ENCODE peak calls at places on chromosomes 16 and 17, in five cellular contexts. M is AG10803, F is nephron progenitor cell, A is kidney, V is neural crest cell. Z is an unnamed sample.

GRCh38 chr16:74709477-74709877 is 8.8 kb upstream of the MLKL start:
- DNase-seq in F (peak), M (peak), V (peak), A (peak), Z (peak)

GRCh38 chr17:13475574-13476223 is 126.0 kb downstream of the HS3ST3A1 start:
- DNase-seq in A (no peak), M (no peak), V (no peak), F (no peak), Z (no peak)

GRCh38 chr16:88638323-88639230 is at the start of gene IL17C:
- DNase-seq in V (no peak), A (no peak), M (no peak), F (no peak), Z (no peak)

GRCh38 chr17:43359469-43360105 is 39.2 kb upstream of the ARL4D start:
- DNase-seq in A (no peak), F (no peak), V (no peak), M (no peak), Z (peak)

GRCh38 chr16:74660383-74660782 is 6.3 kb downstream of the RFWD3 start:
- DNase-seq in M (no peak), A (no peak), F (no peak), V (no peak), Z (no peak)

GRCh38 chr16:13780841-13781553 is 139.0 kb upstream of the ERCC4 start:
- DNase-seq in M (no peak), F (no peak), V (no peak), A (no peak), Z (no peak)

GRCh38 chr16:22235839-22236745 is 30.0 kb downstream of the EEF2K start:
- DNase-seq in F (no peak), M (peak), V (no peak), A (no peak), Z (no peak)

GRCh38 chr17:78484300-78485159 is 92.7 kb downstream of the DNAH17 start:
- DNase-seq in V (peak), A (no peak), F (peak), M (peak), Z (no peak)

GRCh38 chr16:88456356-88457292 is 3.5 kb downstream of the ZFPM1 start:
- DNase-seq in M (no peak), A (no peak), F (no peak), V (no peak), Z (no peak)

GRCh38 chr17:22265807-22266206 is 573.5 kb downstream of the KCNJ18 start:
- DNase-seq in M (no peak), A (no peak), F (no peak), V (no peak), Z (no peak)

GRCh38 chr16:49930841-49931240 is 74.9 kb upstream of the ZNF423 start:
- DNase-seq in A (no peak), V (no peak), F (no peak), M (no peak), Z (no peak)

DNA sequence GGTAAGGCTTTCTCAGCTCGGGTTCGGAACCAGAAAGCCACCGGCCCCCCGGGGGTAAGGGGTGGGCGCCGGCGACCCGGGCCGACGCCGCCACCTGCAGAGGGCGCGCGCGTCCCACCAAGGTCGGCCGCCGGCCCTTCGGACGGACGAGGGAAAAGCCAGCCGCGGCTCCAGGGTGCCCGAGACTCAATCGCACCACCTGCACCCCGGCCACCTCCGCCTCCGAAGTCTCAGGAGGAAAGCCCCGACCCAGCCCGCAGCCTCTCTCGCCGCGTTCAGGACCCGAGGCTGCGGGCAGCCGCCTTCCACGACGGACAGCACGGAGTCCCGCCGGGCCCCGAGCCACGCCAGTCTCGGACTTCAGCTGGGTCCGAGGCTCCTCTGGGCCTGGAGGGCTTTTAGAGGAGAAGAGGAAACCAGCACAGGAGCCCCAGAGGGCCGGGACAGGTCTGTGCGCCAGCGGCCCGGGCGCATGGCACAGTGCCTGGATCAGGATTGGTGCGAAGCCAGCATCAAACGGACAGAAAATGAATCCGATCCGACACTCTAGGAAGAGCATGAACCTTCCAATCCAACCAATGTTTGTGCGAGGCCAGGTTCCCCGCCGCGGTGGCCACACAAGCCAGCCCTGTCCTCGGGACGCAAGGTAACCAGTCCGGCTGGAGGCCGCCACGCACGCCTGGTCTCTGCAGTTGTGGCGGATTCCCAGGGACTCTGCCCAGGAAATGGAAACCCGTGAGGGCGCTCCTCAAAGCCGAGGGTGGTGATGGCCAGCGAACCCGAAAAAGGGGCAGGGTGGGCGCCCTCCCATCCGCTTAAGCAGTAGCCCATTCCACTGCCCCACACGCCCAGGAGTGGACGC is 6.7 kb downstream of the CBX8 start:
- DNase-seq in M (no peak), V (peak), A (peak), F (peak), Z (no peak)
- TF ChIP-seq CTCF in M (peak), V (peak), A (peak), F (peak), Z (peak)

GRCh38 chr17:10013360-10014112 is 108.5 kb upstream of the RCVRN start:
- DNase-seq in V (no peak), F (no peak), M (peak), A (no peak), Z (no peak)
- TF ChIP-seq CTCF in V (no peak), F (no peak), M (no peak), A (no peak), Z (no peak)

GRCh38 chr16:57976331-57976796 is 5.4 kb upstream of the CNGB1 start:
- DNase-seq in M (peak), A (peak), F (no peak), V (no peak), Z (no peak)

GRCh38 chr16:57981636-57982035 is 10.7 kb upstream of the CNGB1 start:
- DNase-seq in F (no peak), M (no peak), A (peak), V (no peak), Z (no peak)

GRCh38 chr16:57979006-57979585 is 8.2 kb upstream of the CNGB1 start:
- DNase-seq in V (no peak), A (peak), F (no peak), M (no peak), Z (no peak)

GRCh38 chr16:57982345-57982744 is 11.4 kb upstream of the CNGB1 start:
- DNase-seq in M (no peak), V (no peak), A (no peak), F (no peak), Z (no peak)

GRCh38 chr16:57977418-57978069 is 6.6 kb upstream of the CNGB1 start:
- DNase-seq in V (no peak), A (peak), F (no peak), M (no peak), Z (no peak)
- TF ChIP-seq CTCF in V (no peak), A (no peak), F (no peak), M (no peak), Z (no peak)

DNA sequence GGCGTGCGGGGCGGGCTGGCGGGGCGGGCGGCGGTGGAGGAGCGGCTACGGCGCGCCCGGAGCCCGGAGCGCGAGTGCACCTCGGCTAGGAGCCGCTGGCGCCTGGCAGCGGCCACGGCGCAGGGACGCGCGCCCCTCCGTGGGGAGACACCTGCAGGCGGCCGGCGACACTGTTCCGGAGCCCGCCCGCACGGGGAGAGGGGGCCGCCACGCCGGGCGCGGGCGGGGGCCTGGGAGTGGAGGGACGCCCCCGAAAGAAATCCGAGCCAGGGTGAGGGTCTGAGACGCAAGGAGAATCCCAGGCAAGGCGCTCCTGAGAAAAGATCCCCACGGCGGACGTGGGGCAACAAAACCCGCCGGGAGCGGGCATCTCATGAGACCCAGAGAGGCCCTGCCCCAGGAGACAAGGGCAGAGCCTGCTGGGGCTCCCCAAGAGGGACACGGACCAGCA is at the start of gene GSG1L:
- DNase-seq in A (no peak), V (no peak), M (no peak), F (peak), Z (no peak)
- TF ChIP-seq CTCF in A (no peak), V (peak), M (no peak), F (peak), Z (no peak)

DNA sequence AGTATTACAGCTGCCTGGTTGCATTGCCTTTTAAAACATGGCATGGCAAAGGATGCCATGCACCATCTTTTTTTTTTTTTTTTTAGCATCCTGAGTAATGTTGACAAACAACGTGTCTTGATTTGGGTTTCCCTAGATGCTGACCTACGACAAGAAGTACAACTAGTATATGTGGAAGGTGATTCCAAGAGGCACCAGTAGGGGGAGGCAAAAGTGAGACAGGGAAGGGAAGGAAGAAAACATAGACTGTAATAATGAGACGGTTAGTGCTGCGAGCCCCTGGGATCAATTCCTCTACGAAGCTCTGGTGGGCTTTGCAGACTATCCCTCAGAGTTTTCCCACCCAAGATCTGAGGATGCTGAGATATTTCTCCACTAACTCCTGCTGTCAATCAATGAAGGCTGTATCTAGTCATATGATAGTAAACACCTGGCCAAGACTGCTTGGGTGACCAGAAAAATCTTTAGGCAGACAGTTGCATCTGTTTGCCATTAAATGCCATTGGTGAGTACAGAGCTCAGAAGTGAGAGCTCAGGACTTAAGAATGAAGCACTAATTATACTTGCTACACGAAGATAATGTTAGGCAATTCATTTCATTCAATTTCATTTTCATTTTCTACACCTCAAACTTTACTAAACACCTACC is 458.6 kb upstream of the GOT2 start:
- DNase-seq in M (peak), F (peak), A (no peak), V (peak), Z (peak)
- TF ChIP-seq CTCF in M (peak), F (peak), A (peak), V (peak), Z (peak)

DNA sequence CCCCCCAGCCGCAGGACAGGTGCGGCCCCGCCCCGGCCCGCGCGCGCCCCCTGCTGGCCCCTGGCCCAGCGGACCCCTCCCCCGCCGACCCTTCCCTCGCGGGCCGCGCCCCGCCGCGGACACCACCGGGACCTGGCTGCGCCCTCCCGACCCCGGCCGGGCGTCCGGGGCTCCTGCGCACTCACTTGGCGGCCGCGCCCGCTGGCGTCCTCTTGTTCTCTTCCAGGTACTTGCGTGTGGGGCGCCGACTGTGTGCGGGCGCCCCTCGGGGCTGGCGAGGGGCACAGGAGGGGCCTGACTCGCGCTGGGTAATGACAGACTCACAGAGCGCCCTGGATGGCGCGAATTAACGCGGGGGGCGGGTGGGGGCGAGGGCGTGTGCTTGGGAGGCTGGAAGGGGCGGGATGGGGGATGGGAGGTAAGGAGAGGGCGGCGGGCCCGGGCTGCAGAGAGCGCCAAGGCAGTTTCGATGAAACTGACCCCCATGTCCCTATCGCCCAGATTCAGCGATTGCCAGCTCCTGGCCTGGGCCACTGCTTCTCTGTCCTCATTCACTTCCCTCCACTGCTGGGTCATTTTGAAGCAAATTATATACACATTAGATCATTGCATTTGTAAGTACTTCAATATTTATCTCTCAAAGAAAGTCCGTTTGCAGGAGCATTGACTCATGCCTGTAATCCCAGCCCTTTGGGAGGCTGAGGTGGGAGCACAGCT is 445 bp upstream of the DBNDD1 start:
- DNase-seq in V (no peak), A (no peak), M (peak), F (peak), Z (peak)
- TF ChIP-seq CTCF in V (peak), A (peak), M (no peak), F (no peak), Z (peak)

Z was measured in HFFc6.